ENCODE peak calls at places on chromosomes 13 and 19, in five cellular contexts. One of them, this sample, is unnamed. For H3K36me3 and H3K4me1, the result is how much of the 10 kb centered on the place peaks cover.

GRCh38 chr13:27455331-27455855 is 5.0 kb upstream of the MTIF3 start:
- DNase-seq in colonic mucosa: no peak
- DNase-seq in heart left ventricle: no peak
- DNase-seq in cardiac muscle cell: no peak
- DNase-seq in transverse colon: no peak
- DNase-seq in this sample: no peak

GRCh38 chr19:6038634-6039405 is 60.9 kb upstream of the RANBP3 start:
- DNase-seq in heart left ventricle: no peak
- DNase-seq in transverse colon: no peak
- DNase-seq in colonic mucosa: no peak
- DNase-seq in cardiac muscle cell: no peak
- DNase-seq in this sample: no peak

GRCh38 chr13:109346060-109346459 is 440.3 kb downstream of the IRS2 start:
- DNase-seq in colonic mucosa: no peak
- DNase-seq in heart left ventricle: no peak
- DNase-seq in transverse colon: no peak
- DNase-seq in cardiac muscle cell: no peak
- DNase-seq in this sample: no peak

GRCh38 chr19:7763696-7764095 is 653 bp downstream of the CLEC4M start:
- DNase-seq in cardiac muscle cell: no peak
- DNase-seq in transverse colon: no peak
- DNase-seq in colonic mucosa: no peak
- DNase-seq in heart left ventricle: no peak
- DNase-seq in this sample: no peak

GRCh38 chr19:20371911-20372310 is 193.7 kb downstream of the ZNF737 start:
- DNase-seq in transverse colon: no peak
- DNase-seq in heart left ventricle: no peak
- DNase-seq in colonic mucosa: no peak
- DNase-seq in cardiac muscle cell: no peak
- DNase-seq in this sample: no peak

GRCh38 chr19:19459707-19460251 is 54.3 kb downstream of the GATAD2A start:
- DNase-seq in transverse colon: peak
- DNase-seq in colonic mucosa: no peak
- DNase-seq in heart left ventricle: peak
- DNase-seq in cardiac muscle cell: no peak
- DNase-seq in this sample: peak

GRCh38 chr19:10784257-10784656 is 51.8 kb downstream of the TMED1 start:
- DNase-seq in colonic mucosa: no peak
- DNase-seq in transverse colon: peak
- DNase-seq in cardiac muscle cell: no peak
- DNase-seq in heart left ventricle: peak
- DNase-seq in this sample: no peak

GRCh38 chr13:33487575-33488243 is 202.2 kb upstream of the STARD13 start:
- DNase-seq in transverse colon: no peak
- DNase-seq in cardiac muscle cell: no peak
- DNase-seq in colonic mucosa: peak
- DNase-seq in heart left ventricle: no peak
- DNase-seq in this sample: peak

GRCh38 chr13:32309812-32310706 is 5.1 kb downstream of the ZAR1L start:
- DNase-seq in cardiac muscle cell: peak
- DNase-seq in heart left ventricle: no peak
- DNase-seq in transverse colon: peak
- DNase-seq in colonic mucosa: peak
- DNase-seq in this sample: no peak

GRCh38 chr19:18309525-18310064 is 13.3 kb downstream of the LSM4 start:
- DNase-seq in cardiac muscle cell: no peak
- DNase-seq in transverse colon: no peak
- DNase-seq in heart left ventricle: no peak
- DNase-seq in colonic mucosa: no peak
- DNase-seq in this sample: no peak

GRCh38 chr13:22270881-22271280 is 600.0 kb downstream of the FGF9 start:
- DNase-seq in heart left ventricle: no peak
- DNase-seq in transverse colon: no peak
- DNase-seq in cardiac muscle cell: no peak
- DNase-seq in colonic mucosa: no peak
- DNase-seq in this sample: no peak

GRCh38 chr19:3969435-3970312 is 1.2 kb downstream of the DAPK3 start:
- DNase-seq in colonic mucosa: no peak
- DNase-seq in cardiac muscle cell: peak
- DNase-seq in heart left ventricle: no peak
- DNase-seq in transverse colon: no peak
- DNase-seq in this sample: no peak
- TF ChIP-seq CTCF in colonic mucosa: no peak
- TF ChIP-seq CTCF in cardiac muscle cell: peak
- TF ChIP-seq CTCF in heart left ventricle: peak
- TF ChIP-seq CTCF in transverse colon: no peak
- TF ChIP-seq CTCF in this sample: no peak

DNA sequence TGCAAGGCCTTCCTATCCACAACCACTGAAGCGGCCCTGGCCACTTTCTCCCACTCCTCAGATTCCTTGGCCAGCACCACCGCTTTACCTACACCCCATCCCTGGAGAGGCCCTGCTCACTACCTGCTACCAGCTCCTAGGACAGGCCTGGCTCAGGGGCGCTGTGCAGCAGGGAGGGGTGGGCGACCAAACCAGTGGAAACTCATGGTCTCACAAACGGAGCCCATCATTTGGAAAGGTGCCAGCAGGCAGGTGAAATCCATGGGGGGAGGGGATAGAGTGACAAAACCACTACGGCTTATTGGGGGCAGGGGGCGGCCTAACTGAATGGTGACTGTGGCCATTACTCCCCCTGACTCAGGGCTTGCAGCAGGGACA is 27.6 kb downstream of the C19orf47 start:
- DNase-seq in heart left ventricle: no peak
- DNase-seq in cardiac muscle cell: no peak
- DNase-seq in colonic mucosa: no peak
- DNase-seq in transverse colon: no peak
- DNase-seq in this sample: no peak
- H3K36me3 ChIP-seq in heart left ventricle: half or more
- H3K36me3 ChIP-seq in cardiac muscle cell: under half
- H3K36me3 ChIP-seq in colonic mucosa: under half
- H3K36me3 ChIP-seq in transverse colon: half or more
- H3K36me3 ChIP-seq in this sample: under half

GRCh38 chr19:41591951-41592562 is 16.1 kb downstream of the CEACAM21 start:
- DNase-seq in transverse colon: no peak
- DNase-seq in heart left ventricle: no peak
- DNase-seq in cardiac muscle cell: no peak
- DNase-seq in colonic mucosa: no peak
- DNase-seq in this sample: no peak

GRCh38 chr19:41599175-41599966 is 23.4 kb downstream of the CEACAM21 start:
- DNase-seq in colonic mucosa: no peak
- DNase-seq in cardiac muscle cell: no peak
- DNase-seq in heart left ventricle: no peak
- DNase-seq in transverse colon: no peak
- DNase-seq in this sample: no peak

GRCh38 chr19:41597600-41598041 is 21.7 kb downstream of the CEACAM21 start:
- DNase-seq in colonic mucosa: peak
- DNase-seq in heart left ventricle: peak
- DNase-seq in cardiac muscle cell: peak
- DNase-seq in transverse colon: peak
- DNase-seq in this sample: no peak

GRCh38 chr19:41595258-41595889 is 19.4 kb downstream of the CEACAM21 start:
- DNase-seq in heart left ventricle: no peak
- DNase-seq in colonic mucosa: peak
- DNase-seq in cardiac muscle cell: peak
- DNase-seq in transverse colon: peak
- DNase-seq in this sample: no peak

GRCh38 chr19:41595890-41596280 is 19.9 kb downstream of the CEACAM21 start:
- DNase-seq in cardiac muscle cell: no peak
- DNase-seq in colonic mucosa: no peak
- DNase-seq in heart left ventricle: no peak
- DNase-seq in transverse colon: no peak
- DNase-seq in this sample: no peak
- H3K4me1 ChIP-seq in cardiac muscle cell: under half
- H3K4me1 ChIP-seq in colonic mucosa: under half
- H3K4me1 ChIP-seq in heart left ventricle: under half
- H3K4me1 ChIP-seq in transverse colon: under half
- H3K4me1 ChIP-seq in this sample: under half

DNA sequence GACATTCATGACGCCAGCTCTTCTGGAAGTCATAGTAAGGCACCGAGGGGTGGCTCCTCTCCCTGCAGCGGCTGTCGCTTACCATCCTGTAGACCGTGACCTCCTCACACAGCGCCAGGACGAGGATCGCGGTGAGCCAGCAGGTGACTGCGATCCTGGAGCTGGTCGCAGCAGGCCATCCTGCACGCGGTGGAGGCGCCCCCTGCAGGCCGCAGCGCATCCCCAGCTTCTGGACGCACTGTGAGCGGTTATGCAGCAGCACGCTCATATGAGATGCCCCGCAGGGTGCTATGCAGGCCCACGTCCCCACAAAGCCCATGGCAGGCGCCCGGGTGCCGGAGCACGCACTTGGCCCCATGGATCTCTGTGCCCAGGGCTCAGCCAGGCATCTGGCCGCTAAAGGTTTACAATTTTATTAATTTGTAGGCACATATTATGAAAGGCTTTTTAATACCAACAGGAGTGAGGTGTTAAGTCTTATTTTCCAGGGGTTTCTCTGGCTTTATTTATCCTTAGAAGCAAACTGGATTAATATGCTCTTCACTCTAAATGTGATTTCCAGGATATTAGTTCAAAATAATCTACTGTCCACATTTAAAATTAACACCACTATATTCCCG is 35.6 kb upstream of the PSPC1 start:
- DNase-seq in colonic mucosa: peak
- DNase-seq in cardiac muscle cell: peak
- DNase-seq in heart left ventricle: no peak
- DNase-seq in transverse colon: peak
- DNase-seq in this sample: peak
- TF ChIP-seq CTCF in colonic mucosa: peak
- TF ChIP-seq CTCF in cardiac muscle cell: peak
- TF ChIP-seq CTCF in heart left ventricle: peak
- TF ChIP-seq CTCF in transverse colon: peak
- TF ChIP-seq CTCF in this sample: no peak

This sample was measured in mucosa of descending colon.